ENCODE peak calls at places on chromosome 22, in eight cellular contexts. V is CD4-positive, alpha-beta T cell; M is nephron progenitor cell; E is OCI-LY7; T is substantia nigra; L is T-helper 9 cell; O is hypothalamus; Z is Calu3. H is an unnamed sample.

GRCh38 chr22:24410110-24410856 is 17.1 kb upstream of the ADORA2A start:
- DNase-seq in V (no peak), M (no peak), E (no peak), T (no peak), L (no peak), O (no peak), Z (no peak), H (no peak)

GRCh38 chr22:43826142-43827093 is 14.3 kb upstream of the EFCAB6 start:
- DNase-seq in V (no peak), M (no peak), E (no peak), T (no peak), L (no peak), O (peak), Z (no peak), H (no peak)

GRCh38 chr22:37206841-37207821 is 5.1 kb downstream of the SSTR3 start:
- DNase-seq in V (no peak), M (no peak), E (no peak), T (no peak), L (no peak), O (no peak), Z (no peak), H (no peak)

GRCh38 chr22:30485362-30485988 is 13.7 kb upstream of the SEC14L3 start:
- DNase-seq in V (peak), M (peak), E (peak), T (peak), L (peak), O (no peak), Z (peak), H (peak)

GRCh38 chr22:46533434-46533833 is 4.0 kb downstream of the CELSR1 start:
- DNase-seq in V (no peak), M (no peak), E (no peak), T (no peak), L (no peak), O (no peak), Z (no peak), H (no peak)

GRCh38 chr22:17970205-17970708 is 54.1 kb downstream of the MICAL3 start:
- DNase-seq in V (no peak), M (no peak), E (no peak), T (no peak), L (no peak), O (no peak), Z (no peak), H (no peak)

GRCh38 chr22:38239101-38239761 is 33.6 kb downstream of the TMEM184B start:
- DNase-seq in V (no peak), M (no peak), E (no peak), T (no peak), L (no peak), O (peak), Z (peak), H (peak)

GRCh38 chr22:31102441-31103081 is 4.8 kb downstream of the SELENOM start:
- DNase-seq in V (no peak), M (no peak), E (no peak), T (no peak), L (no peak), O (no peak), Z (peak), H (no peak)

GRCh38 chr22:46092646-46093410 is 57.5 kb upstream of the PPARA start:
- DNase-seq in V (no peak), M (no peak), E (no peak), T (no peak), L (no peak), O (no peak), Z (no peak), H (no peak)

GRCh38 chr22:22061085-22062077 is 78.8 kb upstream of the TOP3B start:
- DNase-seq in V (no peak), M (no peak), E (peak), T (no peak), L (no peak), O (no peak), Z (no peak), H (peak)

GRCh38 chr22:42376721-42377177 is 55.5 kb downstream of the NFAM1 start:
- DNase-seq in V (no peak), M (peak), E (no peak), T (no peak), L (no peak), O (no peak), Z (no peak), H (no peak)

GRCh38 chr22:40094449-40094848 is 83.3 kb upstream of the TNRC6B start:
- DNase-seq in V (no peak), M (no peak), E (peak), T (no peak), L (no peak), O (no peak), Z (no peak), H (no peak)

GRCh38 chr22:43526951-43527350 is 115.1 kb downstream of the MPPED1 start:
- DNase-seq in V (no peak), M (no peak), E (no peak), T (no peak), L (no peak), O (no peak), Z (no peak), H (no peak)

GRCh38 chr22:28171135-28171534 is 252.1 kb upstream of the PITPNB start:
- DNase-seq in V (no peak), M (no peak), E (no peak), T (no peak), L (no peak), O (peak), Z (no peak), H (no peak)